ENCODE peak calls at places on chromosomes 13 and 19, in five cellular contexts. One of them, this sample, is unnamed.

GRCh38 chr13:92103673-92104296 is 705.4 kb downstream of the GPC5 start:
- DNase-seq in cardiac fibroblast: peak
- DNase-seq in tibial artery: no peak
- DNase-seq in gastrocnemius medialis: no peak
- DNase-seq in uterus: no peak
- DNase-seq in this sample: peak

GRCh38 chr13:87810920-87811344 is 139.8 kb downstream of the SLITRK5 start:
- DNase-seq in uterus: no peak
- DNase-seq in cardiac fibroblast: no peak
- DNase-seq in tibial artery: no peak
- DNase-seq in gastrocnemius medialis: no peak
- DNase-seq in this sample: no peak

GRCh38 chr13:48975101-48975925 is at the start of gene FNDC3A:
- DNase-seq in cardiac fibroblast: peak
- DNase-seq in uterus: peak
- DNase-seq in gastrocnemius medialis: peak
- DNase-seq in tibial artery: peak
- DNase-seq in this sample: peak

GRCh38 chr13:29566864-29567263 is 28.6 kb downstream of the SLC7A1 start:
- DNase-seq in tibial artery: no peak
- DNase-seq in cardiac fibroblast: no peak
- DNase-seq in uterus: no peak
- DNase-seq in gastrocnemius medialis: no peak
- DNase-seq in this sample: no peak

GRCh38 chr13:99164226-99164625 is 36.4 kb upstream of the UBAC2 start:
- DNase-seq in cardiac fibroblast: no peak
- DNase-seq in tibial artery: no peak
- DNase-seq in gastrocnemius medialis: no peak
- DNase-seq in uterus: no peak
- DNase-seq in this sample: no peak

GRCh38 chr13:105462981-105463380 is 1072.5 kb downstream of the EFNB2 start:
- DNase-seq in tibial artery: no peak
- DNase-seq in gastrocnemius medialis: no peak
- DNase-seq in cardiac fibroblast: peak
- DNase-seq in uterus: no peak
- DNase-seq in this sample: no peak

GRCh38 chr13:114211446-114211845 is 23.3 kb upstream of the CDC16 start:
- DNase-seq in gastrocnemius medialis: no peak
- DNase-seq in uterus: no peak
- DNase-seq in cardiac fibroblast: no peak
- DNase-seq in tibial artery: no peak
- DNase-seq in this sample: no peak

GRCh38 chr13:35857769-35858168 is 273.4 kb downstream of the DCLK1 start:
- DNase-seq in tibial artery: no peak
- DNase-seq in uterus: no peak
- DNase-seq in cardiac fibroblast: peak
- DNase-seq in gastrocnemius medialis: no peak
- DNase-seq in this sample: no peak

GRCh38 chr13:41588899-41589298 is 131.5 kb downstream of the RGCC start:
- DNase-seq in cardiac fibroblast: peak
- DNase-seq in uterus: no peak
- DNase-seq in tibial artery: no peak
- DNase-seq in gastrocnemius medialis: no peak
- DNase-seq in this sample: no peak

GRCh38 chr13:102793583-102794355 is 5.0 kb downstream of the POGLUT2 start:
- DNase-seq in gastrocnemius medialis: no peak
- DNase-seq in tibial artery: no peak
- DNase-seq in cardiac fibroblast: no peak
- DNase-seq in uterus: no peak
- DNase-seq in this sample: no peak

GRCh38 chr19:57280913-57281425 is 684 bp downstream of the ZNF460 start:
- DNase-seq in tibial artery: no peak
- DNase-seq in gastrocnemius medialis: no peak
- DNase-seq in cardiac fibroblast: peak
- DNase-seq in uterus: no peak
- DNase-seq in this sample: no peak

GRCh38 chr13:111316161-111316730 is 4.2 kb upstream of the TEX29 start:
- DNase-seq in tibial artery: no peak
- DNase-seq in gastrocnemius medialis: no peak
- DNase-seq in cardiac fibroblast: no peak
- DNase-seq in uterus: no peak
- DNase-seq in this sample: no peak

GRCh38 chr13:30908416-30908980 is 2.4 kb downstream of the MEDAG start:
- DNase-seq in cardiac fibroblast: peak
- DNase-seq in uterus: peak
- DNase-seq in tibial artery: peak
- DNase-seq in gastrocnemius medialis: no peak
- DNase-seq in this sample: no peak

GRCh38 chr19:40503300-40503699 is 36.5 kb downstream of the SPTBN4 start:
- DNase-seq in tibial artery: no peak
- DNase-seq in gastrocnemius medialis: no peak
- DNase-seq in uterus: no peak
- DNase-seq in cardiac fibroblast: no peak
- DNase-seq in this sample: no peak

GRCh38 chr19:56119585-56119978 is 1.5 kb downstream of the ZNF787 start:
- DNase-seq in gastrocnemius medialis: peak
- DNase-seq in cardiac fibroblast: no peak
- DNase-seq in uterus: no peak
- DNase-seq in tibial artery: no peak
- DNase-seq in this sample: no peak

GRCh38 chr19:20273951-20274578 is 107.1 kb downstream of the ZNF486 start:
- DNase-seq in gastrocnemius medialis: no peak
- DNase-seq in uterus: no peak
- DNase-seq in tibial artery: no peak
- DNase-seq in cardiac fibroblast: no peak
- DNase-seq in this sample: no peak

GRCh38 chr13:47572375-47572774 is 428.7 kb downstream of the SUCLA2 start:
- DNase-seq in tibial artery: no peak
- DNase-seq in gastrocnemius medialis: no peak
- DNase-seq in cardiac fibroblast: no peak
- DNase-seq in uterus: no peak
- DNase-seq in this sample: no peak

GRCh38 chr19:10163557-10163956 is 31.2 kb downstream of the DNMT1 start:
- DNase-seq in cardiac fibroblast: no peak
- DNase-seq in uterus: no peak
- DNase-seq in gastrocnemius medialis: no peak
- DNase-seq in tibial artery: no peak
- DNase-seq in this sample: no peak

GRCh38 chr19:30887042-30887441 is 462.2 kb downstream of the TSHZ3 start:
- DNase-seq in uterus: no peak
- DNase-seq in gastrocnemius medialis: no peak
- DNase-seq in cardiac fibroblast: no peak
- DNase-seq in tibial artery: no peak
- DNase-seq in this sample: no peak

GRCh38 chr13:39600766-39601165 is 2.2 kb downstream of the LHFPL6 start:
- DNase-seq in cardiac fibroblast: peak
- DNase-seq in uterus: no peak
- DNase-seq in tibial artery: peak
- DNase-seq in gastrocnemius medialis: no peak
- DNase-seq in this sample: peak

GRCh38 chr19:10979950-10980349 is 19.1 kb downstream of the SMARCA4 start:
- DNase-seq in gastrocnemius medialis: no peak
- DNase-seq in tibial artery: no peak
- DNase-seq in uterus: no peak
- DNase-seq in cardiac fibroblast: no peak
- DNase-seq in this sample: no peak

GRCh38 chr19:12938536-12939291 is at the start of gene CALR:
- DNase-seq in cardiac fibroblast: peak
- DNase-seq in uterus: no peak
- DNase-seq in tibial artery: peak
- DNase-seq in gastrocnemius medialis: no peak
- DNase-seq in this sample: no peak

GRCh38 chr13:90947976-90948375 is 399.5 kb upstream of the MIR17HG start:
- DNase-seq in gastrocnemius medialis: no peak
- DNase-seq in tibial artery: no peak
- DNase-seq in cardiac fibroblast: no peak
- DNase-seq in uterus: no peak
- DNase-seq in this sample: no peak

GRCh38 chr13:54965881-54966280 is 1937.3 kb downstream of the OLFM4 start:
- DNase-seq in cardiac fibroblast: no peak
- DNase-seq in uterus: no peak
- DNase-seq in tibial artery: no peak
- DNase-seq in gastrocnemius medialis: no peak
- DNase-seq in this sample: no peak

GRCh38 chr13:89755729-89756492 is 1591.6 kb upstream of the MIR17HG start:
- DNase-seq in tibial artery: no peak
- DNase-seq in gastrocnemius medialis: no peak
- DNase-seq in cardiac fibroblast: no peak
- DNase-seq in uterus: no peak
- DNase-seq in this sample: no peak
- H3K4me3 ChIP-seq in tibial artery: no peak
- H3K4me3 ChIP-seq in gastrocnemius medialis: no peak
- H3K4me3 ChIP-seq in cardiac fibroblast: no peak
- H3K4me3 ChIP-seq in uterus: no peak
- H3K4me3 ChIP-seq in this sample: no peak

DNA sequence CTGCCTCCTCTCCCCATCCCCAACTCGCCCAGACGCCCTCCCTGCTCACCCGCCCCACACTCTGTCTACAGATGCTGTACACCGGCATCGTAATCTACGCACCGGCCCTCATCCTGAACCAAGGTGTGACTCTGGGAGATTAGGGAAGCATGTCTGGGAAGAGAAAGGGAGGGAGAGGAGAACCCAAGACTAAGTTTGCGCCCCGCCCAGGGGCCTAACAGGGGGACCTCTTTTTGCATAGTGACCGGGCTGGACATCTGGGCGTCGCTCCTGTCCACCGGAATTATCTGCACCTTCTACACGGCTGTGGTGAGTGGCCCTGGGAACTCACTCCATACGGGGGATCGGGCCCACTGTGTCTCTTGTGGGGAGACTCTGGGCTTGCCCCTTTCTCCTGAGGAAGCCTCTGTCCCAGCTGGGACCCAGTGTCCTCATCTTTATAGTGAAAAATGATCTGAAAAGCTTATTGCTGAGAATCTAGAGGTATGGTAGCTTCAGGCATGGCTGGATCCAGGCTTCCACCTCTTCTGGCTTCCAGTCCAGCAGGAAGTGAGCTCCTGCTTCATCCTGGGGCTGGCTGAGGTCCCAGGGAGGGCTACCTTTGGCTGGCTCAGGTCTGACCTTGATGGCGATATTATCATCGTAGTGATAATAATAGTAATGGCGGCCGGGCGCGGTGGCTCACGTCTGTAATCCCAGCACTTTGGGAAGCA is 2.8 kb downstream of the SLC5A5 start:
- DNase-seq in gastrocnemius medialis: no peak
- DNase-seq in cardiac fibroblast: no peak
- DNase-seq in uterus: no peak
- DNase-seq in tibial artery: no peak
- DNase-seq in this sample: no peak
- H3K4me3 ChIP-seq in gastrocnemius medialis: no peak
- H3K4me3 ChIP-seq in cardiac fibroblast: no peak
- H3K4me3 ChIP-seq in uterus: no peak
- H3K4me3 ChIP-seq in tibial artery: no peak
- H3K4me3 ChIP-seq in this sample: no peak

GRCh38 chr19:1921326-1921725 is 16.1 kb downstream of the ADAT3 start:
- DNase-seq in uterus: peak
- DNase-seq in cardiac fibroblast: no peak
- DNase-seq in gastrocnemius medialis: no peak
- DNase-seq in tibial artery: no peak
- DNase-seq in this sample: no peak

GRCh38 chr19:1921825-1922224 is 16.6 kb downstream of the ADAT3 start:
- DNase-seq in gastrocnemius medialis: no peak
- DNase-seq in tibial artery: no peak
- DNase-seq in cardiac fibroblast: no peak
- DNase-seq in uterus: no peak
- DNase-seq in this sample: no peak

GRCh38 chr19:1922803-1923202 is 17.6 kb downstream of the ADAT3 start:
- DNase-seq in tibial artery: no peak
- DNase-seq in uterus: no peak
- DNase-seq in gastrocnemius medialis: no peak
- DNase-seq in cardiac fibroblast: no peak
- DNase-seq in this sample: no peak

GRCh38 chr19:1924320-1924961 is 16.5 kb upstream of the CSNK1G2 start:
- DNase-seq in cardiac fibroblast: no peak
- DNase-seq in uterus: no peak
- DNase-seq in tibial artery: no peak
- DNase-seq in gastrocnemius medialis: no peak
- DNase-seq in this sample: no peak

DNA sequence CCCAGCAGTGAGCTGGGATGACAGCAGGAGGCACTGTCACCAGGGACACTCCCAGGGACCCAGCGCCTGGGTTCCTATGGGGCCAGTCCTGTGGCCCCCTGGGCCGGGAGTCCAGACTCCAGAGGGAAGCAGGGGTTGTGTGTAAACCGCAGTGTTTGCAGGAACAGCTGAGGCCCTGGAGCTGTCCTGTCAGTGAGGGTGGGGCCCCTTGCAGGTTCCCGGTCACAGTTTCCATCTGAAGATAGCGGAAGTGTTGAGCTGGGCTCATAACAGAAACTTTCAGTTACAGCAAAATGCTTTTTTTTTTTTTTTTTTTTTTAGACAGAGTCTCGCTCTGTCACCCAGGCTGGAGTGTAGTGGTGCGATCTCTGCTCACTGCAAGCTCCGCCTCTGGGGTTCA is 17.7 kb upstream of the CSNK1G2 start:
- DNase-seq in tibial artery: no peak
- DNase-seq in gastrocnemius medialis: no peak
- DNase-seq in cardiac fibroblast: no peak
- DNase-seq in uterus: no peak
- DNase-seq in this sample: no peak
- H3K4me3 ChIP-seq in tibial artery: no peak
- H3K4me3 ChIP-seq in gastrocnemius medialis: no peak
- H3K4me3 ChIP-seq in cardiac fibroblast: no peak
- H3K4me3 ChIP-seq in uterus: no peak
- H3K4me3 ChIP-seq in this sample: no peak

GRCh38 chr19:16326401-16327130 is 1.9 kb downstream of the KLF2 start:
- DNase-seq in uterus: no peak
- DNase-seq in gastrocnemius medialis: no peak
- DNase-seq in tibial artery: no peak
- DNase-seq in cardiac fibroblast: peak
- DNase-seq in this sample: no peak

GRCh38 chr19:16327131-16327450 is 2.5 kb downstream of the KLF2 start:
- DNase-seq in cardiac fibroblast: no peak
- DNase-seq in tibial artery: no peak
- DNase-seq in gastrocnemius medialis: no peak
- DNase-seq in uterus: no peak
- DNase-seq in this sample: no peak

GRCh38 chr19:16327911-16328823 is 3.5 kb downstream of the KLF2 start:
- DNase-seq in cardiac fibroblast: peak
- DNase-seq in tibial artery: peak
- DNase-seq in uterus: peak
- DNase-seq in gastrocnemius medialis: peak
- DNase-seq in this sample: no peak

GRCh38 chr19:16328824-16329482 is 4.3 kb downstream of the KLF2 start:
- DNase-seq in gastrocnemius medialis: no peak
- DNase-seq in uterus: no peak
- DNase-seq in cardiac fibroblast: peak
- DNase-seq in tibial artery: no peak
- DNase-seq in this sample: peak

DNA sequence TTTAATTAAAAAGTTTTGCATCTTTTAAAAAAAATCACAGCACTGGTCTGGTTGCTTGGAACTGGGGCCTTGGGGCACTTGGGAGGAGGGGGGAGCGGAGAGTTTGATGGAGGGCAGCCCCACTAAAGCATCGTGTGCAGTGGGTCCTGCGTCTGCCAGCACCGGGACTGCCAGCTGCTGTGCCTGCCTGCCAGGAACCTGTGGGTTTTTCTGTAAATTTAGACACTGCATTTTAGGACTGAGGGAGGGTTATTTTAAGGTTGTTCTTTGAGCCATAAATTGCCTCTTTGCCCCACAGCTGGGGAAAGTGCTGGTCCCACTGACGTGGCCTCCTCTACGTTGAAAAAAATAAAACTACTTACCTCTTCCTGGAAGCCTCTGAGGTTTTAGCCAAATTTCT is 2.9 kb downstream of the KLF2 start:
- DNase-seq in tibial artery: peak
- DNase-seq in uterus: no peak
- DNase-seq in cardiac fibroblast: peak
- DNase-seq in gastrocnemius medialis: no peak
- DNase-seq in this sample: no peak
- H3K4me3 ChIP-seq in tibial artery: peak
- H3K4me3 ChIP-seq in uterus: peak
- H3K4me3 ChIP-seq in cardiac fibroblast: peak
- H3K4me3 ChIP-seq in gastrocnemius medialis: peak
- H3K4me3 ChIP-seq in this sample: no peak

This sample was measured in Caco-2.